ENCODE peak calls at places on chromosomes 5 and 9, in five cellular contexts. O is ovary, Y is nephron progenitor cell, M is GM20000, X is colonic mucosa. P is an unnamed sample.

GRCh38 chr9:91073811-91074771 is 272.5 kb downstream of the SYK start:
- DNase-seq in O (no peak), Y (no peak), M (no peak), X (no peak), P (no peak)

GRCh38 chr5:43873791-43874190 is 270.8 kb downstream of the NNT start:
- DNase-seq in O (no peak), Y (no peak), M (no peak), X (no peak), P (no peak)

GRCh38 chr5:159051431-159052281 is 48.1 kb downstream of the EBF1 start:
- DNase-seq in O (peak), Y (peak), M (peak), X (peak), P (peak)

GRCh38 chr5:36877667-36878420 is 1.3 kb downstream of the NIPBL start:
- DNase-seq in O (no peak), Y (no peak), M (peak), X (peak), P (peak)

GRCh38 chr5:103186152-103186551 is 66.1 kb downstream of the PPIP5K2 start:
- DNase-seq in O (no peak), Y (no peak), M (no peak), X (no peak), P (no peak)

GRCh38 chr5:84304591-84304990 is 80.1 kb downstream of the EDIL3 start:
- DNase-seq in O (no peak), Y (no peak), M (no peak), X (no peak), P (no peak)

GRCh38 chr9:74497750-74498615 is 848 bp downstream of the RORB start:
- DNase-seq in O (no peak), Y (peak), M (peak), X (no peak), P (peak)

GRCh38 chr9:136939431-136939995 is 5.0 kb downstream of the FBXW5 start:
- DNase-seq in O (no peak), Y (no peak), M (no peak), X (no peak), P (no peak)

GRCh38 chr9:23811633-23812032 is 14.4 kb downstream of the ELAVL2 start:
- DNase-seq in O (no peak), Y (no peak), M (no peak), X (no peak), P (no peak)

GRCh38 chr9:87535817-87536539 is 38.3 kb downstream of the DAPK1 start:
- DNase-seq in O (no peak), Y (no peak), M (peak), X (no peak), P (peak)

GRCh38 chr5:157516016-157516415 is 56.0 kb downstream of the NIPAL4 start:
- DNase-seq in O (peak), Y (peak), M (no peak), X (no peak), P (no peak)

GRCh38 chr5:35919191-35919590 is 19.2 kb downstream of the CAPSL start:
- DNase-seq in O (no peak), Y (no peak), M (no peak), X (no peak), P (no peak)

GRCh38 chr9:96565684-96566360 is 53.8 kb downstream of the CDC14B start:
- DNase-seq in O (no peak), Y (no peak), M (peak), X (peak), P (peak)

GRCh38 chr9:32431940-32432555 is 47.6 kb downstream of the ACO1 start:
- DNase-seq in O (peak), Y (peak), M (peak), X (peak), P (no peak)

GRCh38 chr9:133534346-133535284 is at the start of gene ADAMTSL2:
- DNase-seq in O (peak), Y (peak), M (peak), X (peak), P (peak)

GRCh38 chr5:179858241-179858585 is 404 bp downstream of the MRNIP start:
- DNase-seq in O (no peak), Y (peak), M (peak), X (peak), P (no peak)

GRCh38 chr5:40774626-40775025 is 18.9 kb upstream of the TTC33 start:
- DNase-seq in O (no peak), Y (no peak), M (no peak), X (no peak), P (no peak)
- TF ChIP-seq CTCF in O (no peak), Y (no peak), M (no peak), X (no peak), P (no peak)

GRCh38 chr9:95182854-95183563 is 134.5 kb downstream of the FANCC start:
- DNase-seq in O (peak), Y (no peak), M (no peak), X (no peak), P (no peak)
- TF ChIP-seq CTCF in O (no peak), Y (peak), M (no peak), X (no peak), P (no peak)

GRCh38 chr5:176697929-176698520 is 50.7 kb downstream of the TSPAN17 start:
- DNase-seq in O (no peak), Y (peak), M (no peak), X (no peak), P (no peak)

GRCh38 chr5:176695073-176695472 is 47.8 kb downstream of the TSPAN17 start:
- DNase-seq in O (no peak), Y (no peak), M (no peak), X (no peak), P (no peak)

GRCh38 chr5:176694631-176695030 is 47.3 kb downstream of the TSPAN17 start:
- DNase-seq in O (no peak), Y (no peak), M (no peak), X (no peak), P (no peak)

GRCh38 chr5:176700239-176700847 is 53.1 kb downstream of the TSPAN17 start:
- DNase-seq in O (no peak), Y (peak), M (no peak), X (no peak), P (no peak)

DNA sequence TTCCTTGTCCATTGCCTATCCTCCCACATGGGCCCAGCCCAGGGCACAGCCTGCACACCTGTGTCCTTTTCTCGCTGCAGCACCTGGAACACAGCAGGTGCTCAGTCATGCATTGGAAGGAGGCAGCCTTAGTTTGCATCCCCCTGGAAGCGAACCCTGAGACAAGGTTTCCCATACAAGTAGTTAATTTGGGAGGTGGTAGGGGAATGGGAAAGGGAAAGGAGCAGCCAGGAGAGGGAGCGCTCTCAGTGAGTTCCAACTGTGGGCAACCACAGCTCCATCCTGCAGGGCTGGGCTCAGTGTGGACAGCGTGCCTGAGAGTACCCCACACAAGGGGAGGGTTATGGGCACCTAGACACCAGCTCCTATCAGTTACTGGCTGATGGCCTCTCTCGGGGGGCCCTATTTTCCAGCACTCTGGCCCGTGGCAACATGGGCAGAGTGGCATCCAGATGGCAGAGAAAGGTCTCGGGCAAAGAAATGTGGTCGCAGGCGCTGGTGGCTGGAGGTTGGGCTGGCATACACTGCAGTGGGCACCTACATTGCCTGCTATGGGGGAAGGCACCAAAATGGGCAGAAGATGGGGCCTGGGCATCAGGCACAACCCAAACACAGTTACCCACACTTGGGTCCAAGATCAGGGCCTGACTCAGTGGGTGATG is 50.1 kb downstream of the TSPAN17 start:
- DNase-seq in O (no peak), Y (no peak), M (no peak), X (no peak), P (no peak)
- TF ChIP-seq CTCF in O (no peak), Y (no peak), M (no peak), X (no peak), P (no peak)

DNA sequence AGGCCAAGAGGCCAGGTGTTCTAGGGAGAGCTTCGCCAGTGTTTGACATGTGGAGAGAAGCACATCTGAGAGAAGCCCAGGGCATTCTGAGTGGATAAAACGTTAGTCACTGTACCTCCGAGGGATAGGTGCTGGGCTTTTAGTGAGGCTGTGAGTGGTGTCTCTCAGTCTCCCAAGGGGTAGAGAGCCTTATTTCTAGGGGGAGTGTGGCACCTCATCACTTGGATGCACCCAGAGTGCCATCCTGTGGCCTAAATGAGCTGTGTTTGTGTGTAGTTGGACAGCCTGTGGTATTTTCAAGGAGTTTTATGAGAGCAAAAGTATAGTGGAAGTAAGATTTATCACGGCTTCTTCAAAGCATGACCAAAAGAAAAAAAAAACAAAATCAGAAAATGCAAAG is 1046.9 kb upstream of the WWC1 start:
- DNase-seq in O (no peak), Y (peak), M (no peak), X (no peak), P (no peak)
- TF ChIP-seq CTCF in O (no peak), Y (peak), M (no peak), X (no peak), P (no peak)

DNA sequence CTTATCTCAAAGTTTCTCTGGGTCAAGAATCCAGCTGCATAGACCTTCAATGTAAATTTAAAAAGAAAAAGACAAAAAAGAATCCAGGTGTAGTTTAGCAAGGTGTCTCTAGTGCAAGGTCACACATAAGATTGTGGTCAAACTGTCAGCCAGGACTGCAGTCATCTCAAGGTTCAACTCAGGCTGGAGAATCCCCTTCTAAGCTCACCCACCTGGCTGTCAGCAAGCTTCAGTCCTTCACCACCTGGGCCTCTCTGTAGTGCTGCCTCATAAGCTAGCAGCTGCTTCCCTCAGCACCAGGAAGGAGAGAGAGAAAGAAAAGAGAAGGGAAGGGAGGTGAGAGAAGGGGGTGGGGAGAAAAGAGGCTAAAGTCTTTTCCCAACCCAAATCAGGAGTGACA is 146.7 kb downstream of the ACTL7B start:
- DNase-seq in O (no peak), Y (no peak), M (no peak), X (no peak), P (no peak)
- TF ChIP-seq CTCF in O (no peak), Y (no peak), M (no peak), X (no peak), P (no peak)

GRCh38 chr5:61942462-61943049 is 363.4 kb upstream of the KIF2A start:
- DNase-seq in O (no peak), Y (no peak), M (no peak), X (no peak), P (no peak)

GRCh38 chr5:61943718-61944117 is 362.3 kb upstream of the KIF2A start:
- DNase-seq in O (no peak), Y (no peak), M (no peak), X (no peak), P (no peak)

DNA sequence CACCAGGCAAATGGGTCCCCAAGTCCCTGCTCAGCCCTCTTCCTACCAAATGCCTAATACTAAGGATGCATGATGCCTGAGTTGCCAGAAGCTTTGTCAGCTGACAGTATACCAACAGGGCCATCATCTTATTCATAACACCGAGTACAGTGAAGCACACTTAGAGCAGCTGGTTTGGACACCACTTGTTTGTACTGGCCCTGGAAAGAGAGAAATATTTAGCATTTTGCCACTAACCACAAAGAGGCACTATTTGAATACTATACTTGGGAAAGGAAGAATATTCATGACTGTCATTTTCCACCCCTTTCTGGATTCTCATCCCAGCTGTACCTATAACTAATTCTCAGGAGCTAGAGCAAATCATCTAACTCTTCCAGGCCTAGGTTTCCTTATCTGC is 364.4 kb upstream of the KIF2A start:
- DNase-seq in O (no peak), Y (no peak), M (no peak), X (no peak), P (no peak)
- TF ChIP-seq CTCF in O (no peak), Y (no peak), M (no peak), X (no peak), P (no peak)

GRCh38 chr5:141560141-141560540 is 58.7 kb downstream of the DIAPH1 start:
- DNase-seq in O (no peak), Y (no peak), M (no peak), X (no peak), P (no peak)
- TF ChIP-seq CTCF in O (no peak), Y (no peak), M (no peak), X (no peak), P (no peak)

GRCh38 chr9:36969216-36969771 is 64.8 kb downstream of the PAX5 start:
- DNase-seq in O (no peak), Y (no peak), M (no peak), X (no peak), P (no peak)
- TF ChIP-seq CTCF in O (no peak), Y (no peak), M (no peak), X (no peak), P (peak)

DNA sequence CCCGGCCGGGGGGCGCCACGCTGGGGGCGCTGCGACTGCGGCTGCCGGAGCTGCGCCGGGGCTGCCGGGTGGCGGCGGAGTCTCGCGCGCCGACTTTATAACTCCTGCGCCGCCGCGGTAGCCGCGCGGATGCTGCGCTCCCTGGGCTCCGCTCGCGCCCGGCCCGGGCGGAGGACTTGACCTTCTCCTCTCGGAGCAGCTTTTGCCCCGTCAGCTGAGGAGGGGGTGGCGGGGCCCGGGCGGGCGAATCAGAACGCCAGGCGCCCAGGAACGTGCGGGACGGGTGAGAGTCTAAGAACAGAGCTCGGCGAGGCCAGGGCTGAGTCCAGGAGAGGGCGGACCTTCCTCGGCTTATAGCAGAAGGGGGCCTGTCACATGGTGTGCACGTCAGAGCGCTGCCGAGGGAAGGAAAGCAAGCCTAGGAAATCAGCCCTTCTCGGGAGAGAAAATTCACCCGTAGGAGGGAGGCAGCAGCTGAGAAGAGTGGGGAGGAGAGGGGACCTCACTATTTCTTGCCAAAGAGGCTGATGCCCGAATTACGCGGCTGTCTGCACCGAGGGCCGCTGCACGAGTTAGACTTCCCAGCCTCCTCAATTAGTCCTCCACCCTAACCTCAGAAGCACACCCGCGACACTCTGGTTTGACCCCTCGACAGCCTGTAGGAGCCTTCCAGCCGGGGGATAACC is at the start of gene FOXD1:
- DNase-seq in O (peak), Y (peak), M (peak), X (peak), P (peak)
- TF ChIP-seq CTCF in O (no peak), Y (no peak), M (no peak), X (no peak), P (no peak)

P was measured in GM13977.